ENCODE peak calls at places on chromosomes 12 and 14, in ten cellular contexts. Q, E, Y, W, S, B, M, I, Z and O are unnamed samples.
A peak's percentile ranks its signal among the peaks of the same experiment; 100 is the strongest.

GRCh38 chr14:30214014-30214413 is 286.4 kb upstream of the PRKD1 start:
- DNase-seq in Q (no peak), E (no peak), Y (no peak), W (no peak), S (no peak), B (no peak), M (no peak), I (peak; percentile 12), Z (no peak), O (no peak)

GRCh38 chr12:47686645-47687240 is 19.1 kb downstream of the RPAP3 start:
- DNase-seq in Q (no peak), E (no peak), Y (no peak), W (peak; percentile 16), S (no peak), B (peak; percentile 21), M (peak; percentile 72), I (peak; percentile 55), Z (no peak), O (no peak)

GRCh38 chr14:30185832-30186231 is 258.2 kb upstream of the PRKD1 start:
- DNase-seq in Q (no peak), E (no peak), Y (no peak), W (no peak), S (no peak), B (no peak), M (no peak), I (no peak), Z (no peak), O (no peak)

GRCh38 chr14:103657466-103657865 is 28.5 kb downstream of the KLC1 start:
- DNase-seq in Q (no peak), E (no peak), Y (no peak), W (no peak), S (no peak), B (no peak), M (peak; percentile 77), I (no peak), Z (no peak), O (no peak)

GRCh38 chr12:104506691-104507401 is 50.1 kb downstream of the CHST11 start:
- DNase-seq in Q (no peak), E (no peak), Y (no peak), W (no peak), S (no peak), B (no peak), M (no peak), I (no peak), Z (peak; percentile 29), O (no peak)

GRCh38 chr12:12349711-12350665 is at the start of gene MANSC1:
- DNase-seq in Q (peak; percentile 76), E (peak; percentile 78), Y (peak; percentile 81), W (peak; percentile 52), S (peak; percentile 69), B (peak; percentile 58), M (peak; percentile 41), I (peak; percentile 58), Z (peak; percentile 71), O (peak; percentile 70)

GRCh38 chr14:60509438-60510253 is 700 bp downstream of the SIX6 start:
- DNase-seq in Q (no peak), E (no peak), Y (peak; percentile 60), W (peak; percentile 17), S (peak; percentile 34), B (no peak), M (no peak), I (no peak), Z (peak; percentile 73), O (no peak)

GRCh38 chr14:101705733-101706508 is 55.6 kb upstream of the PPP2R5C start:
- DNase-seq in Q (peak; percentile 68), E (peak; percentile 57), Y (peak; percentile 76), W (no peak), S (peak; percentile 51), B (peak; percentile 72), M (peak; percentile 34), I (peak; percentile 21), Z (peak; percentile 52), O (no peak)

GRCh38 chr14:103528158-103528511 is 861 bp upstream of the TRMT61A start:
- DNase-seq in Q (peak; percentile 77), E (peak; percentile 49), Y (peak; percentile 75), W (no peak), S (peak; percentile 69), B (no peak), M (peak; percentile 39), I (no peak), Z (no peak), O (no peak)

GRCh38 chr12:40015360-40015759 is 90.5 kb downstream of the SLC2A13 start:
- DNase-seq in Q (no peak), E (no peak), Y (no peak), W (no peak), S (no peak), B (no peak), M (no peak), I (peak; percentile 21), Z (no peak), O (no peak)

GRCh38 chr12:25286837-25287236 is 36.1 kb upstream of the KRAS start:
- DNase-seq in Q (no peak), E (no peak), Y (no peak), W (no peak), S (no peak), B (no peak), M (no peak), I (peak; percentile 35), Z (no peak), O (no peak)

GRCh38 chr12:75289678-75290200 is 40.4 kb downstream of the CAPS2 start:
- DNase-seq in Q (no peak), E (no peak), Y (no peak), W (no peak), S (no peak), B (no peak), M (peak; percentile 57), I (peak; percentile 59), Z (no peak), O (no peak)

GRCh38 chr12:52003591-52003990 is 3.2 kb upstream of the TAMALIN start:
- DNase-seq in Q (no peak), E (no peak), Y (no peak), W (no peak), S (no peak), B (no peak), M (no peak), I (no peak), Z (no peak), O (no peak)

GRCh38 chr12:52415870-52416750 is 10.0 kb upstream of the KRT82 start:
- DNase-seq in Q (peak; percentile 33), E (no peak), Y (peak; percentile 75), W (no peak), S (no peak), B (no peak), M (peak; percentile 93), I (peak; percentile 70), Z (no peak), O (no peak)

GRCh38 chr14:103512701-103513611 is 9.7 kb downstream of the CKB start:
- DNase-seq in Q (peak; percentile 82), E (peak; percentile 70), Y (peak; percentile 94), W (no peak), S (no peak), B (no peak), M (peak; percentile 57), I (peak; percentile 28), Z (no peak), O (no peak)

GRCh38 chr14:64741200-64741599 is 37.0 kb downstream of the PLEKHG3 start:
- DNase-seq in Q (no peak), E (no peak), Y (no peak), W (no peak), S (no peak), B (no peak), M (no peak), I (no peak), Z (no peak), O (no peak)

GRCh38 chr14:35898217-35898775 is 72.2 kb downstream of the BRMS1L start:
- DNase-seq in Q (no peak), E (no peak), Y (no peak), W (no peak), S (peak; percentile 29), B (no peak), M (no peak), I (no peak), Z (peak; percentile 38), O (no peak)
- TF ChIP-seq CTCF in Q (no peak), E (no peak), Y (no peak), W (no peak), S (no peak), B (no peak), M (no peak), I (no peak), Z (no peak), O (no peak)

GRCh38 chr12:89621511-89621910 is 87.1 kb downstream of the ATP2B1 start:
- DNase-seq in Q (no peak), E (no peak), Y (no peak), W (no peak), S (no peak), B (no peak), M (no peak), I (no peak), Z (no peak), O (no peak)

GRCh38 chr12:89618113-89618862 is 90.3 kb downstream of the ATP2B1 start:
- DNase-seq in Q (no peak), E (no peak), Y (no peak), W (no peak), S (no peak), B (no peak), M (no peak), I (no peak), Z (no peak), O (no peak)

GRCh38 chr12:89619764-89620163 is 88.9 kb downstream of the ATP2B1 start:
- DNase-seq in Q (no peak), E (no peak), Y (no peak), W (no peak), S (no peak), B (no peak), M (no peak), I (no peak), Z (no peak), O (no peak)

GRCh38 chr12:89622115-89622514 is 86.5 kb downstream of the ATP2B1 start:
- DNase-seq in Q (no peak), E (no peak), Y (no peak), W (no peak), S (no peak), B (no peak), M (peak; percentile 13), I (no peak), Z (no peak), O (no peak)
- TF ChIP-seq CTCF in Q (no peak), E (no peak), Y (no peak), W (no peak), S (no peak), B (no peak), M (no peak), I (no peak), Z (no peak), O (no peak)

DNA sequence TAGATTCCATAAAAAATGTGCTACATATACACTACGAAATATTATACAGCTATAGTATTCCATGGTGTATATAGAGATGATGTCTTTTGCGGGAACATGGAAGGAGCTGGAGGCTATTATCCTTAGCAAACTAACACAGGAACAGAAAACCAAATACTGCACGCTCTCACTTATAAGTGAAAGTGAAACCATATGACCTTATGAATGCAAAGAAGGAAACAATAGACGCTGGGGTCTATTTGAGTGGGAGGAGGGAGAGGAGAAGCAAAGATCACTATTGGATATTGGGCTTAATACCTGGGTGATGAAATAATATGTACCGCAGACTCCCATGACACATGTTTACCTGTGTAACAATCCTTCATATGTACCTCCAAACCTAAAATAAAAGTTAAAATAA is 142.7 kb downstream of the LRFN5 start:
- DNase-seq in Q (no peak), E (no peak), Y (no peak), W (no peak), S (no peak), B (no peak), M (peak; percentile 40), I (peak; percentile 34), Z (no peak), O (no peak)
- TF ChIP-seq CTCF in Q (no peak), E (no peak), Y (no peak), W (no peak), S (no peak), B (no peak), M (no peak), I (no peak), Z (no peak), O (no peak)

GRCh38 chr12:110708917-110709316 is 20.0 kb upstream of the HVCN1 start:
- DNase-seq in Q (no peak), E (no peak), Y (no peak), W (no peak), S (no peak), B (no peak), M (no peak), I (no peak), Z (no peak), O (no peak)
- TF ChIP-seq CTCF in Q (no peak), E (no peak), Y (no peak), W (no peak), S (no peak), B (no peak), M (no peak), I (no peak), Z (no peak), O (no peak)